ENCODE peak calls at places on chromosomes 16 and 17, in five cellular contexts. F is neuronal stem cell; L is neural progenitor cell; E is effector memory CD4-positive, alpha-beta T cell; G is heart right ventricle. S is an unnamed sample.

GRCh38 chr16:27154573-27155521 is 48.5 kb upstream of the KDM8 start:
- DNase-seq in F (peak; percentile 65), L (peak; percentile 81), E (peak; percentile 24), G (peak; percentile 51), S (peak; percentile 40)

GRCh38 chr17:48738424-48738802 is 9.9 kb upstream of the HOXB13 start:
- DNase-seq in F (no peak), L (no peak), E (no peak), G (no peak), S (no peak)

GRCh38 chr17:82837586-82838320 is 2.1 kb downstream of the ZNF750 start:
- DNase-seq in F (no peak), L (no peak), E (no peak), G (no peak), S (no peak)

GRCh38 chr17:57921342-57921741 is 33.9 kb downstream of the CUEDC1 start:
- DNase-seq in F (no peak), L (no peak), E (no peak), G (no peak), S (no peak)

GRCh38 chr17:66322764-66323163 is 20.4 kb downstream of the PRKCA start:
- DNase-seq in F (no peak), L (no peak), E (no peak), G (no peak), S (no peak)

GRCh38 chr17:65078441-65079160 is 22.1 kb upstream of the GNA13 start:
- DNase-seq in F (no peak), L (no peak), E (no peak), G (no peak), S (no peak)

GRCh38 chr17:3892095-3892998 is 506 bp downstream of the CAMKK1 start:
- DNase-seq in F (peak; percentile 57), L (peak; percentile 84), E (peak; percentile 77), G (peak; percentile 80), S (peak; percentile 23)

GRCh38 chr16:86752582-86753175 is 174.3 kb downstream of the FOXL1 start:
- DNase-seq in F (no peak), L (no peak), E (no peak), G (no peak), S (no peak)

GRCh38 chr17:59800530-59800942 is 92.2 kb downstream of the TUBD1 start:
- DNase-seq in F (no peak), L (no peak), E (no peak), G (no peak), S (no peak)

GRCh38 chr16:11402745-11403533 is 57.7 kb downstream of the RMI2 start:
- DNase-seq in F (no peak), L (no peak), E (no peak), G (no peak), S (no peak)

GRCh38 chr17:4547118-4547906 is 7.9 kb downstream of the MYBBP1A start:
- DNase-seq in F (no peak), L (no peak), E (no peak), G (no peak), S (no peak)

GRCh38 chr17:72342582-72343527 is 222.0 kb downstream of the SOX9 start:
- DNase-seq in F (no peak), L (no peak), E (no peak), G (peak; percentile 14), S (no peak)

GRCh38 chr16:19432429-19432828 is 14.7 kb downstream of the TMC5 start:
- DNase-seq in F (no peak), L (no peak), E (no peak), G (no peak), S (no peak)

GRCh38 chr16:83802135-83802534 is 5.6 kb upstream of the HSBP1 start:
- DNase-seq in F (no peak), L (no peak), E (no peak), G (peak; percentile 34), S (no peak)

GRCh38 chr16:31477220-31478216 is 5.4 kb upstream of the SLC5A2 start:
- DNase-seq in F (no peak), L (peak; percentile 52), E (no peak), G (no peak), S (peak; percentile 17)

GRCh38 chr17:67490471-67490870 is 113.4 kb downstream of the PITPNC1 start:
- DNase-seq in F (no peak), L (peak; percentile 29), E (no peak), G (no peak), S (no peak)

GRCh38 chr17:80959330-80960036 is 32.2 kb upstream of the CHMP6 start:
- DNase-seq in F (no peak), L (no peak), E (no peak), G (peak; percentile 89), S (no peak)

GRCh38 chr17:64499805-64500486 is 3.1 kb upstream of the POLG2 start:
- DNase-seq in F (no peak), L (no peak), E (no peak), G (no peak), S (no peak)

GRCh38 chr17:1002412-1002753 is 5.5 kb downstream of the TIMM22 start:
- DNase-seq in F (no peak), L (no peak), E (no peak), G (no peak), S (no peak)

GRCh38 chr17:14205992-14206461 is 30.6 kb downstream of the CDRT15 start:
- DNase-seq in F (no peak), L (no peak), E (peak; percentile 55), G (peak; percentile 72), S (no peak)

GRCh38 chr16:11253009-11253994 is 2.7 kb downstream of the SOCS1 start:
- DNase-seq in F (no peak), L (no peak), E (peak; percentile 44), G (no peak), S (no peak)

GRCh38 chr17:34099859-34100258 is 155.2 kb upstream of the CCL2 start:
- DNase-seq in F (no peak), L (no peak), E (no peak), G (no peak), S (no peak)

GRCh38 chr17:75105269-75106080 is 4.3 kb upstream of the ARMC7 start:
- DNase-seq in F (no peak), L (peak; percentile 72), E (no peak), G (no peak), S (peak; percentile 59)

GRCh38 chr17:1315891-1316403 is 36.5 kb downstream of the TRARG1 start:
- DNase-seq in F (no peak), L (no peak), E (no peak), G (peak; percentile 23), S (no peak)

GRCh38 chr17:5499790-5500189 is 13.4 kb downstream of the MIS12 start:
- DNase-seq in F (peak; percentile 35), L (peak; percentile 75), E (no peak), G (no peak), S (no peak)

GRCh38 chr16:86630471-86630870 is 52.1 kb downstream of the FOXL1 start:
- DNase-seq in F (no peak), L (no peak), E (no peak), G (no peak), S (no peak)

GRCh38 chr17:82239926-82240505 is 11.2 kb downstream of the SLC16A3 start:
- DNase-seq in F (no peak), L (no peak), E (no peak), G (no peak), S (no peak)

GRCh38 chr16:24511801-24512200 is 27.6 kb upstream of the RBBP6 start:
- DNase-seq in F (no peak), L (no peak), E (no peak), G (no peak), S (no peak)

GRCh38 chr17:35795007-35795870 is at the start of gene MMP28:
- DNase-seq in F (peak; percentile 49), L (peak; percentile 78), E (no peak), G (no peak), S (no peak)

GRCh38 chr16:53501216-53501859 is 1.7 kb downstream of the AKTIP start:
- DNase-seq in F (no peak), L (no peak), E (no peak), G (no peak), S (no peak)

GRCh38 chr17:44221072-44221861 is 1.8 kb upstream of the UBTF start:
- DNase-seq in F (peak; percentile 76), L (peak; percentile 92), E (peak; percentile 43), G (peak; percentile 86), S (peak; percentile 74)
- H3K4me1 ChIP-seq in F (peaks cover 10% of the 10 kb centered on the region), L (peaks cover 10% of the 10 kb centered on the region), E (peaks cover 20% of the 10 kb centered on the region), G (peaks cover 45% of the 10 kb centered on the region), S (peaks cover 10% of the 10 kb centered on the region)

DNA sequence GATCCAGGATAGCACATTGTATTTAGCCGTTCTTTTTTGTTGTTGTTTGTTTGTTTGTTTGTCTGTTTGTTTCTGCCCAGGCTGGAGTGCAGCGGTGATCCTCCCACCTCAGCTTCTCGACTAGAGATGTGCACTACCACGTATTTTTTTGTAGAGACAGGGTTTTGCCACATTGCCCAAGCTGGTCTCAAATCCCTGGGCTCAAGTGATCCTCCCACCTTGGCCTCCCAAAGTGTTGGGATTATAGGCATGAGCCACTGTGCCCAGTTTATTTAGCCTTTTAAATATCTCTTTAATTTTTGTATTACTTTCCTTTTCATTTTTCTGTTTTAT is 9.2 kb upstream of the NLRC5 start:
- DNase-seq in F (no peak), L (no peak), E (no peak), G (no peak), S (no peak)
- H3K4me1 ChIP-seq in F (peaks cover 7% of the 10 kb centered on the region), L (peaks cover 12% of the 10 kb centered on the region), E (peaks cover 14% of the 10 kb centered on the region), G (peaks cover 51% of the 10 kb centered on the region), S (no peaks in the 10 kb centered on the region)

GRCh38 chr16:22086440-22086839 is 5.9 kb upstream of the VWA3A start:
- DNase-seq in F (no peak), L (no peak), E (no peak), G (no peak), S (no peak)
- H3K4me1 ChIP-seq in F (no peaks in the 10 kb centered on the region), L (peaks cover 4% of the 10 kb centered on the region), E (no peaks in the 10 kb centered on the region), G (no peaks in the 10 kb centered on the region), S (no peaks in the 10 kb centered on the region)

GRCh38 chr17:17017343-17018014 is 24.8 kb upstream of the MPRIP start:
- DNase-seq in F (no peak), L (no peak), E (no peak), G (no peak), S (no peak)
- H3K4me1 ChIP-seq in F (peaks cover 9% of the 10 kb centered on the region), L (peaks cover 9% of the 10 kb centered on the region), E (peaks cover 23% of the 10 kb centered on the region), G (peaks cover 33% of the 10 kb centered on the region), S (no peaks in the 10 kb centered on the region)

DNA sequence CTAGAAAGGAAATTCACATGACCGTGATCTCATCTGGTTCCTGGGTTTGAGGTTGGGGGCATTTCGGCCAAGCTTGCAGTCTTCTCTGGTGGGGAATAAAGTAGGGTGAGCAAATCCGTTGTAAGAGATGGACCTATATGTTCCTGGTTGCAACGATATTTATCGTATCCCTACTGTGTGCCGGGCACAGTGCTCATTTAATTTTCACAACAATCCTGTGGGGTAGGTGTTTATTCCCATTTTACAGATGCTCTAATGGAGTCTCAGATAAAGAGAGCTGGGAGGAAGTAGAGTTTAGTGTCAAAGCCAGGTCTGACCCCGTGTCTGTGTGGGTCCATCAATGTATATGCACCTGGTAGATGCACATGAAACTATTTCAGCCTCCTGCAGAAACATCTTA is 9.4 kb downstream of the CMIP start:
- DNase-seq in F (no peak), L (no peak), E (no peak), G (no peak), S (no peak)
- H3K4me1 ChIP-seq in F (peaks cover 12% of the 10 kb centered on the region), L (peaks cover 14% of the 10 kb centered on the region), E (peaks cover 13% of the 10 kb centered on the region), G (peaks cover 94% of the 10 kb centered on the region), S (no peaks in the 10 kb centered on the region)

S was measured in MM.1S.